ENCODE peak calls at places on chromosomes 6 and 20, in eight cellular contexts. Y is right cardiac atrium, C is lower lobe of right lung, T is neural progenitor cell, Z is stomach, G is upper lobe of left lung, S is A549, A is ovary. K is an unnamed sample. For H3K4me1, the result is how much of the 10 kb centered on the place peaks cover.

GRCh38 chr20:50242863-50243609 is 52.4 kb downstream of the CEBPB start:
- DNase-seq in C (no peak), Y (no peak), A (no peak), T (no peak), Z (peak), G (no peak), S (no peak), K (peak)

GRCh38 chr20:48026981-48027592 is 241.8 kb upstream of the SULF2 start:
- DNase-seq in Y (no peak), G (no peak), Z (no peak), A (no peak), S (no peak), T (no peak), C (no peak), K (no peak)

GRCh38 chr20:38343107-38343797 is 3.0 kb upstream of the LBP start:
- DNase-seq in C (no peak), S (no peak), T (no peak), G (no peak), Z (peak), Y (peak), A (peak), K (no peak)

GRCh38 chr6:51579013-51579412 is 508.4 kb downstream of the PKHD1 start:
- DNase-seq in T (no peak), S (no peak), G (no peak), C (no peak), Y (no peak), A (no peak), Z (no peak), K (no peak)

GRCh38 chr6:113813207-113813606 is 43.9 kb upstream of the MARCKS start:
- DNase-seq in G (no peak), A (no peak), T (no peak), Y (no peak), Z (no peak), S (no peak), C (no peak), K (peak)

GRCh38 chr6:27495386-27496135 is 22.7 kb upstream of the ZNF184 start:
- DNase-seq in A (peak), C (no peak), G (no peak), S (peak), T (peak), Z (no peak), Y (peak), K (peak)

GRCh38 chr6:128508588-128509296 is 11.7 kb downstream of the PTPRK start:
- DNase-seq in G (no peak), T (no peak), A (no peak), Y (no peak), Z (no peak), C (no peak), S (peak), K (peak)

GRCh38 chr20:14493408-14493807 is 156.0 kb upstream of the FLRT3 start:
- DNase-seq in A (no peak), C (no peak), Z (no peak), Y (no peak), S (no peak), T (no peak), G (no peak), K (no peak)

GRCh38 chr20:33004141-33004751 is at the start of gene SUN5:
- DNase-seq in G (no peak), C (no peak), Y (no peak), T (no peak), Z (no peak), A (no peak), S (no peak), K (peak)

GRCh38 chr6:147604373-147604772 is 95.9 kb downstream of the SAMD5 start:
- DNase-seq in Z (no peak), C (no peak), S (no peak), A (no peak), Y (no peak), T (no peak), G (no peak), K (no peak)

GRCh38 chr20:32017711-32018251 is 7.5 kb downstream of the CCM2L start:
- DNase-seq in S (peak), A (no peak), C (peak), T (peak), G (peak), Y (no peak), Z (peak), K (peak)

GRCh38 chr20:23459431-23460112 is 6.9 kb upstream of the CST11 start:
- DNase-seq in G (no peak), C (no peak), T (no peak), Y (no peak), A (no peak), S (no peak), Z (no peak), K (no peak)

GRCh38 chr20:24475356-24475755 is 5.9 kb downstream of the SYNDIG1 start:
- DNase-seq in Y (no peak), T (no peak), S (no peak), G (no peak), C (no peak), Z (no peak), A (no peak), K (no peak)

GRCh38 chr20:25248501-25249172 is 752 bp downstream of the PYGB start:
- DNase-seq in Y (peak), A (peak), G (no peak), S (peak), T (peak), C (no peak), Z (peak), K (peak)

GRCh38 chr6:100228437-100229424 is 234.7 kb upstream of the MCHR2 start:
- DNase-seq in C (peak), S (peak), A (peak), T (peak), Z (peak), G (peak), Y (peak), K (peak)

GRCh38 chr6:137685798-137686197 is 181.3 kb upstream of the TNFAIP3 start:
- DNase-seq in T (no peak), G (no peak), Y (no peak), C (no peak), A (no peak), S (no peak), Z (no peak), K (no peak)

GRCh38 chr20:35555951-35556645 is 14.2 kb downstream of the ERGIC3 start:
- DNase-seq in T (no peak), C (no peak), A (no peak), Z (no peak), Y (no peak), G (no peak), S (no peak), K (no peak)

GRCh38 chr6:150167479-150167873 is 24.6 kb downstream of the PPP1R14C start:
- DNase-seq in T (no peak), G (no peak), A (no peak), Z (no peak), Y (no peak), S (no peak), C (no peak), K (no peak)

GRCh38 chr20:53161473-53161872 is 189.3 kb downstream of the TSHZ2 start:
- DNase-seq in C (no peak), Y (no peak), S (no peak), G (no peak), T (no peak), Z (no peak), A (no peak), K (no peak)

GRCh38 chr20:57266251-57267157 is at the start of gene BMP7:
- DNase-seq in A (no peak), C (no peak), Z (no peak), Y (peak), G (no peak), T (peak), S (no peak), K (peak)

GRCh38 chr20:58550661-58551060 is 35.5 kb upstream of the APCDD1L start:
- DNase-seq in T (no peak), Y (no peak), A (no peak), C (no peak), S (no peak), Z (peak), G (no peak), K (peak)

GRCh38 chr6:39402239-39402751 is 79.8 kb upstream of the KCNK16 start:
- DNase-seq in S (no peak), T (no peak), G (no peak), Z (no peak), C (no peak), A (no peak), Y (no peak), K (peak)

GRCh38 chr20:49567421-49568256 is at the start of gene PTGIS:
- DNase-seq in G (no peak), S (no peak), Z (peak), A (peak), Y (peak), C (no peak), T (peak), K (peak)

GRCh38 chr20:64223526-64224067 is 32.0 kb upstream of the PCMTD2 start:
- DNase-seq in G (peak), T (peak), A (peak), Z (no peak), C (no peak), S (no peak), Y (peak), K (no peak)

GRCh38 chr20:64077876-64078551 is 1.3 kb downstream of the RGS19 start:
- DNase-seq in Y (peak), Z (peak), G (peak), S (no peak), T (no peak), C (peak), A (no peak), K (no peak)

GRCh38 chr20:34046330-34046729 is 52.6 kb downstream of the RALY start:
- DNase-seq in T (no peak), C (no peak), S (no peak), Y (no peak), G (no peak), A (no peak), Z (no peak), K (no peak)

GRCh38 chr20:34047010-34047687 is 53.4 kb downstream of the RALY start:
- DNase-seq in Z (no peak), A (no peak), G (no peak), Y (no peak), T (no peak), C (no peak), S (no peak), K (no peak)

GRCh38 chr20:34043025-34043424 is 49.3 kb downstream of the RALY start:
- DNase-seq in A (no peak), S (no peak), Y (no peak), Z (no peak), G (no peak), T (no peak), C (no peak), K (no peak)

GRCh38 chr20:34045294-34045693 is 51.6 kb downstream of the RALY start:
- DNase-seq in C (no peak), A (peak), T (no peak), S (no peak), Y (peak), G (peak), Z (peak), K (no peak)

GRCh38 chr20:34045930-34046329 is 52.2 kb downstream of the RALY start:
- DNase-seq in Y (no peak), A (no peak), G (no peak), Z (peak), T (no peak), S (no peak), C (no peak), K (no peak)
- H3K4me1 ChIP-seq in Y (under half), A (under half), G (half or more), Z (under half), T (under half), S (under half), C (half or more), K (under half)

GRCh38 chr6:3742426-3743344 is 8.8 kb downstream of the PXDC1 start:
- DNase-seq in T (peak), Y (peak), A (peak), C (peak), G (peak), S (peak), Z (peak), K (peak)

GRCh38 chr6:3742076-3742425 is 9.5 kb downstream of the PXDC1 start:
- DNase-seq in C (no peak), A (no peak), T (no peak), S (no peak), G (no peak), Z (no peak), Y (no peak), K (peak)

GRCh38 chr6:3740551-3741476 is 10.7 kb downstream of the PXDC1 start:
- DNase-seq in C (no peak), Z (peak), S (no peak), T (no peak), Y (no peak), G (no peak), A (no peak), K (peak)

GRCh38 chr6:3743541-3743940 is 8.0 kb downstream of the PXDC1 start:
- DNase-seq in S (no peak), C (no peak), T (no peak), Z (no peak), Y (no peak), A (no peak), G (no peak), K (peak)

GRCh38 chr6:3741477-3741871 is 10.0 kb downstream of the PXDC1 start:
- DNase-seq in T (peak), A (no peak), Z (no peak), Y (no peak), G (no peak), S (no peak), C (no peak), K (peak)
- H3K4me1 ChIP-seq in T (under half), A (under half), Z (half or more), Y (under half), G (half or more), S (under half), C (half or more), K (half or more)

DNA sequence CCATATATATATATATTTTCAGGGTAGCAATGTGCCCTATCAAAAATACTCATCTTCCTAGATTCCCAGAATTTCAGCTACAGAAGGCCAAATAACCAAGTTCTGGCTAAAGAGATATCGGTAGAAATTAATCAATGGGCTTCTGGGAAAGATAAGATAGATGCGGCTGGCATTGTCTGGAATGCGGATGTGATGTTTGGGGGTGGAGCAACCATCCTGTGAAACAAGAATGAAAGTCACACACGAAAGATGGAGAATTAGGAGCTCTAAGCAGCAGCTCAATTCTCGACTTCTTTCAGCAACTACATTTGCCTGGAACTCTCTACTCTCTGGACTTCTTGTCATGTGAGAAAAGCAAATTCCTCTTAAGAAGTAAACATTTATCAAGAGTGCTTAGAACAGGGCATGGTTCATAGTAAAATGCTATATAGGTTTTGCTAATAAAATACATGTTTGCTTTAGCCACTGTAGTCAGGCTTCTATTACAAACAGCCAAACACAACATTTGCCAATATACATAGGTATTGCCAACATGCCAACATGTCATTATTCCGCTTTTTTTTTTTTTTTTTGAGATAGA is 90.8 kb downstream of the CLIC5 start:
- DNase-seq in Z (no peak), Y (no peak), G (no peak), T (no peak), C (no peak), A (no peak), S (no peak), K (no peak)
- H3K4me1 ChIP-seq in Z (under half), Y (under half), G (under half), T (under half), C (under half), A (under half), S (under half), K (under half)

GRCh38 chr6:37260063-37260843 is 2.3 kb upstream of the TMEM217 start:
- DNase-seq in Y (no peak), C (no peak), T (no peak), G (no peak), S (no peak), A (no peak), Z (no peak), K (no peak)

GRCh38 chr6:37258716-37259115 is 772 bp upstream of the TMEM217 start:
- DNase-seq in Y (no peak), C (no peak), A (no peak), S (no peak), Z (no peak), T (no peak), G (no peak), K (no peak)

GRCh38 chr6:37259191-37259590 is 1.2 kb upstream of the TMEM217 start:
- DNase-seq in Y (no peak), Z (no peak), T (no peak), A (no peak), C (no peak), G (no peak), S (no peak), K (no peak)

GRCh38 chr6:37262446-37263026 is 4.6 kb upstream of the TMEM217 start:
- DNase-seq in Z (no peak), S (no peak), Y (no peak), T (no peak), C (no peak), A (no peak), G (no peak), K (no peak)

DNA sequence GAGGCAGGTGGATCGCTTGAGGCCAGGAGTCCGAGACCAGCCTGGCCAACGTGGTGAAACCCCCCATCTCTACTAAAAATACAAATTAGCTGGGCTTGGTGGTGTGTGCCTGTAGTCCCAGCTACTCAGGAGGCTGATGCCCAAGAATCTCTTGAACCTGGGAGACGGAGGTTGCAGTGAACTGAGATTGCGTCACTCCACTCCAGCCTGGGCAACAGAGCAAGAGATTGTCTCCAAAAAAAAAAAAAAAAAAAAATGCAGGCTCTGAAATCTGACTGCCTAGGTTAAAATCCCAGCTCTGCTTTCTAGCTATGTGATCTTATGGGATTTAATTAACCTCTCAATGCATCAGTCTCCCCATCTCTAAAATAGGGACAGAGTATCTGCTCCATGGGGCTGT is 3.3 kb upstream of the TMEM217 start:
- DNase-seq in Z (no peak), G (peak), S (no peak), A (no peak), Y (no peak), T (no peak), C (no peak), K (no peak)
- H3K4me1 ChIP-seq in Z (under half), G (under half), S (under half), A (under half), Y (under half), T (under half), C (under half), K (under half)

GRCh38 chr6:56758120-56758519 is 115.4 kb upstream of the DST start:
- DNase-seq in G (peak), Z (no peak), Y (no peak), A (no peak), C (no peak), T (no peak), S (no peak), K (no peak)

GRCh38 chr6:56756791-56757582 is 114.3 kb upstream of the DST start:
- DNase-seq in C (no peak), A (no peak), S (no peak), Z (no peak), T (no peak), Y (no peak), G (no peak), K (no peak)

GRCh38 chr6:56759521-56759920 is 116.8 kb upstream of the DST start:
- DNase-seq in T (peak), A (no peak), C (no peak), Z (no peak), Y (no peak), G (no peak), S (no peak), K (peak)

GRCh38 chr6:56757585-56757984 is 114.9 kb upstream of the DST start:
- DNase-seq in Y (no peak), S (no peak), A (no peak), G (peak), T (peak), Z (peak), C (no peak), K (no peak)

DNA sequence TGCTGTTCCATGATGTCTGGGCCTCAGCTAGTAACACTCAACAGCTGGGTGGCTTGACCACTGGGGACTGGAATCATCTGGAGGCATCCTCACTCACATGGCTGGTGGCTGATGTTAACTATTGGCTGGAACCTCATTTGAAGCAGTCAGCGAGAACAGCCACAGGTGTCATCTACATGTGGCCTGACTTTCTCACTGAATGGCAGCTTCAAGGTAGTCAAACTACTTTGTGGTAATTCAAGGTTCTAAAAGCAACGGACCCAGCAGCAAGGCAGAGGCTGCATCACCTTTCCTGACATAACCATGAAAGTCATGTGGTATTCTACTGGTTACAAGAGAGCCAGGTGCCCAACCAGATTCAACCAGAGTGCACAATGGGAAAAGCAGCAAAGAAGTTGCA is 115.9 kb upstream of the DST start:
- DNase-seq in S (no peak), Y (no peak), G (no peak), Z (no peak), C (no peak), A (no peak), T (no peak), K (no peak)
- H3K4me1 ChIP-seq in S (under half), Y (under half), G (under half), Z (under half), C (under half), A (under half), T (half or more), K (under half)

GRCh38 chr6:35724471-35724870 is 12.4 kb upstream of the ARMC12 start:
- DNase-seq in C (no peak), Y (no peak), S (no peak), A (no peak), G (no peak), Z (no peak), T (no peak), K (no peak)

GRCh38 chr6:35722121-35722761 is 14.6 kb upstream of the ARMC12 start:
- DNase-seq in Y (peak), G (no peak), T (no peak), S (no peak), A (peak), Z (peak), C (no peak), K (no peak)

GRCh38 chr6:35725081-35725708 is 11.6 kb upstream of the ARMC12 start:
- DNase-seq in A (no peak), T (no peak), Z (no peak), C (no peak), Y (no peak), S (no peak), G (no peak), K (no peak)

GRCh38 chr6:35723587-35723986 is 13.2 kb upstream of the ARMC12 start:
- DNase-seq in A (no peak), S (no peak), T (no peak), Y (no peak), Z (no peak), G (no peak), C (no peak), K (no peak)

DNA sequence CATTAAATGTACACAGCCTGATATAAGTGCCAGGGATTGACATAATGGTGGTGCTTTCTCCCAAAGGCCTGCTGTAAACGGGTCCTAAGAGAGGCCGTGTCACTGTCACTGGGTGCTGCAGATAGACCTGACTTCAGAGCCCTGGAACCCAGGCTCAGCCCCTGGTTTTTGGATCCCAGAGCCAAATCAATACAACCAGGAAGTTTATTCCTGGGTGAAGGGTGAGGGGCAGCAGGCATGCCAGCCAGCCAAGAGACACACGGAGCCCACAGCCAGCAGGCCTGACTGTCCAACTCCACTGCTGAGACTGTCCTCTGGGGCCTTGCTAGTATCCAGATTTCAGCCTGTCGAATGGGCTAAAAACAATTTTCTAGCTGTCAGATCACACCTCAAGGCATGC is 12.8 kb upstream of the ARMC12 start:
- DNase-seq in Z (no peak), S (no peak), T (no peak), C (no peak), G (no peak), A (no peak), Y (no peak), K (no peak)
- H3K4me1 ChIP-seq in Z (half or more), S (under half), T (half or more), C (half or more), G (half or more), A (under half), Y (half or more), K (under half)

K was measured in osteoblast.